ENCODE peak calls at places on chromosome 2, in ten cellular contexts. B is NCI-H510A; T is activated CD4-positive, alpha-beta memory T cell treated with anti-CD3 and anti-CD28 coated beads for 36 hours; J is psoas muscle; H is upper lobe of right lung; Q is GM06990; M is activated gamma-delta T cell; K is colonic mucosa; G is heart left ventricle; X is C1 segment of cervical spinal cord. S is an unnamed sample.

GRCh38 chr2:177187631-177188312 is 24.8 kb upstream of the HNRNPA3 start:
- DNase-seq in B (no peak), T (no peak), J (no peak), H (no peak), Q (no peak), M (no peak), K (peak), G (no peak), X (no peak), S (no peak)

GRCh38 chr2:196601430-196602306 is 37.8 kb upstream of the CCDC150 start:
- DNase-seq in B (peak), T (no peak), J (peak), H (no peak), Q (no peak), M (no peak), K (no peak), G (peak), X (no peak), S (peak)

GRCh38 chr2:148754864-148755263 is 110.3 kb downstream of the EPC2 start:
- DNase-seq in B (no peak), T (no peak), J (no peak), H (no peak), Q (no peak), M (no peak), K (no peak), G (no peak), X (no peak), S (no peak)

GRCh38 chr2:70999362-70999761 is 4.7 kb upstream of the TEX261 start:
- DNase-seq in B (no peak), T (no peak), J (no peak), H (peak), Q (no peak), M (no peak), K (peak), G (no peak), X (no peak), S (no peak)

GRCh38 chr2:240021488-240022104 is 3.5 kb downstream of the NDUFA10 start:
- DNase-seq in B (no peak), T (peak), J (peak), H (peak), Q (no peak), M (no peak), K (peak), G (peak), X (no peak), S (peak)

GRCh38 chr2:144683063-144683740 is 163.3 kb upstream of the ZEB2 start:
- DNase-seq in B (no peak), T (no peak), J (no peak), H (no peak), Q (no peak), M (no peak), K (no peak), G (no peak), X (no peak), S (no peak)

GRCh38 chr2:40448476-40449079 is 3.3 kb downstream of the SLC8A1 start:
- DNase-seq in B (no peak), T (no peak), J (no peak), H (no peak), Q (no peak), M (no peak), K (no peak), G (no peak), X (no peak), S (no peak)

GRCh38 chr2:238929242-238930081 is 81.6 kb downstream of the TWIST2 start:
- DNase-seq in B (no peak), T (no peak), J (peak), H (peak), Q (no peak), M (no peak), K (peak), G (peak), X (no peak), S (peak)

GRCh38 chr2:5560981-5561380 is 131.2 kb upstream of the SOX11 start:
- DNase-seq in B (no peak), T (no peak), J (peak), H (no peak), Q (no peak), M (no peak), K (no peak), G (no peak), X (no peak), S (no peak)

GRCh38 chr2:169910109-169910799 is 83.0 kb downstream of the UBR3 start:
- DNase-seq in B (no peak), T (no peak), J (no peak), H (no peak), Q (no peak), M (no peak), K (no peak), G (no peak), X (no peak), S (no peak)

GRCh38 chr2:7956126-7956689 is 725.6 kb upstream of the ID2 start:
- DNase-seq in B (no peak), T (no peak), J (no peak), H (no peak), Q (no peak), M (no peak), K (no peak), G (no peak), X (no peak), S (no peak)

GRCh38 chr2:141105763-141106162 is 1025.1 kb downstream of the LRP1B start:
- DNase-seq in B (no peak), T (no peak), J (no peak), H (no peak), Q (no peak), M (no peak), K (no peak), G (no peak), X (no peak), S (no peak)

GRCh38 chr2:220445429-220446105 is 818.1 kb downstream of the SLC4A3 start:
- DNase-seq in B (no peak), T (no peak), J (no peak), H (no peak), Q (no peak), M (no peak), K (no peak), G (no peak), X (no peak), S (no peak)

GRCh38 chr2:9168851-9169250 is 37.8 kb upstream of the ASAP2 start:
- DNase-seq in B (no peak), T (no peak), J (no peak), H (no peak), Q (no peak), M (no peak), K (no peak), G (no peak), X (no peak), S (no peak)

GRCh38 chr2:44016282-44016681 is 20.5 kb upstream of the LRPPRC start:
- DNase-seq in B (no peak), T (peak), J (peak), H (no peak), Q (no peak), M (no peak), K (peak), G (peak), X (no peak), S (no peak)

GRCh38 chr2:68837164-68837860 is 33.9 kb downstream of the BMP10 start:
- DNase-seq in B (no peak), T (peak), J (peak), H (peak), Q (peak), M (no peak), K (peak), G (peak), X (no peak), S (peak)

GRCh38 chr2:147464737-147465437 is 379.9 kb upstream of the ACVR2A start:
- DNase-seq in B (no peak), T (no peak), J (no peak), H (no peak), Q (no peak), M (no peak), K (no peak), G (no peak), X (no peak), S (no peak)

GRCh38 chr2:12637754-12638153 is 79.0 kb upstream of the TRIB2 start:
- DNase-seq in B (no peak), T (no peak), J (no peak), H (no peak), Q (no peak), M (no peak), K (no peak), G (no peak), X (no peak), S (no peak)

GRCh38 chr2:3636586-3637310 is 21.3 kb upstream of the ALLC start:
- DNase-seq in B (no peak), T (no peak), J (no peak), H (peak), Q (no peak), M (no peak), K (no peak), G (no peak), X (no peak), S (no peak)

GRCh38 chr2:241924909-241925250 is 55.4 kb downstream of the RTP5 start:
- DNase-seq in B (no peak), T (no peak), J (no peak), H (no peak), Q (no peak), M (no peak), K (no peak), G (no peak), X (no peak), S (peak)

GRCh38 chr2:159086332-159086731 is 117.9 kb downstream of the TANC1 start:
- DNase-seq in B (no peak), T (no peak), J (peak), H (no peak), Q (no peak), M (no peak), K (peak), G (peak), X (no peak), S (no peak)

GRCh38 chr2:141698500-141698899 is 432.3 kb downstream of the LRP1B start:
- DNase-seq in B (no peak), T (no peak), J (no peak), H (no peak), Q (no peak), M (no peak), K (no peak), G (no peak), X (no peak), S (no peak)

GRCh38 chr2:86703704-86704370 is 16.3 kb upstream of the RMND5A start:
- DNase-seq in B (no peak), T (no peak), J (no peak), H (no peak), Q (no peak), M (no peak), K (peak), G (peak), X (no peak), S (no peak)

GRCh38 chr2:218400930-218401833 is 1.5 kb downstream of the CTDSP1 start:
- DNase-seq in B (no peak), T (no peak), J (no peak), H (peak), Q (no peak), M (no peak), K (peak), G (peak), X (no peak), S (no peak)

GRCh38 chr2:46826898-46827245 is 88.7 kb downstream of the MCFD2 start:
- DNase-seq in B (no peak), T (no peak), J (no peak), H (peak), Q (no peak), M (no peak), K (no peak), G (no peak), X (no peak), S (no peak)

GRCh38 chr2:124988111-124988510 is 963.0 kb downstream of the CNTNAP5 start:
- DNase-seq in B (no peak), T (no peak), J (no peak), H (no peak), Q (no peak), M (no peak), K (no peak), G (no peak), X (no peak), S (no peak)

GRCh38 chr2:88754585-88755305 is 63.3 kb downstream of the RPIA start:
- DNase-seq in B (no peak), T (no peak), J (no peak), H (no peak), Q (peak), M (no peak), K (no peak), G (no peak), X (no peak), S (no peak)

GRCh38 chr2:28729698-28730097 is 21.9 kb upstream of the PPP1CB start:
- DNase-seq in B (no peak), T (no peak), J (no peak), H (no peak), Q (no peak), M (no peak), K (no peak), G (no peak), X (no peak), S (no peak)

GRCh38 chr2:109032229-109032800 is 43.3 kb upstream of the EDAR start:
- DNase-seq in B (no peak), T (peak), J (no peak), H (no peak), Q (peak), M (no peak), K (no peak), G (no peak), X (no peak), S (no peak)

GRCh38 chr2:149365826-149366583 is 35.6 kb downstream of the LYPD6 start:
- DNase-seq in B (no peak), T (no peak), J (no peak), H (no peak), Q (no peak), M (no peak), K (peak), G (no peak), X (no peak), S (no peak)

GRCh38 chr2:171025199-171025598 is 96.1 kb downstream of the GORASP2 start:
- DNase-seq in B (no peak), T (no peak), J (no peak), H (no peak), Q (no peak), M (no peak), K (no peak), G (no peak), X (no peak), S (no peak)

GRCh38 chr2:85536479-85536878 is 2.5 kb upstream of the MAT2A start:
- DNase-seq in B (no peak), T (no peak), J (no peak), H (no peak), Q (no peak), M (no peak), K (no peak), G (no peak), X (no peak), S (peak)

GRCh38 chr2:238924032-238924431 is 76.1 kb downstream of the TWIST2 start:
- DNase-seq in B (no peak), T (no peak), J (no peak), H (peak), Q (no peak), M (no peak), K (no peak), G (peak), X (no peak), S (no peak)

GRCh38 chr2:61055557-61055956 is 10.1 kb upstream of the SANBR start:
- DNase-seq in B (no peak), T (no peak), J (no peak), H (no peak), Q (no peak), M (no peak), K (no peak), G (no peak), X (no peak), S (no peak)

GRCh38 chr2:96961551-96961950 is 24.8 kb downstream of the FAM178B start:
- DNase-seq in B (no peak), T (no peak), J (no peak), H (no peak), Q (no peak), M (no peak), K (no peak), G (no peak), X (no peak), S (no peak)

GRCh38 chr2:8684421-8684884 is 2.6 kb downstream of the ID2 start:
- DNase-seq in B (no peak), T (peak), J (no peak), H (no peak), Q (peak), M (no peak), K (peak), G (no peak), X (no peak), S (peak)